ENCODE peak calls at places on chromosomes 16 and 17, in seven cellular contexts. One of them, this sample, is unnamed.

GRCh38 chr17:45315583-45316270 is 1.1 kb downstream of the MAP3K14 start:
- DNase-seq in WTC11: no peak
- DNase-seq in K562: no peak
- DNase-seq in SK-N-SH: no peak
- DNase-seq in A549: no peak
- DNase-seq in GM12878: no peak
- DNase-seq in HCT116: no peak
- DNase-seq in this sample: no peak

GRCh38 chr17:82356845-82357355 is 2.1 kb upstream of the TEX19 start:
- DNase-seq in WTC11: peak
- DNase-seq in K562: no peak
- DNase-seq in SK-N-SH: no peak
- DNase-seq in A549: no peak
- DNase-seq in GM12878: no peak
- DNase-seq in HCT116: no peak
- DNase-seq in this sample: no peak

GRCh38 chr16:23107878-23108277 is 41.4 kb downstream of the USP31 start:
- DNase-seq in WTC11: no peak
- DNase-seq in K562: no peak
- DNase-seq in SK-N-SH: no peak
- DNase-seq in A549: no peak
- DNase-seq in GM12878: no peak
- DNase-seq in HCT116: no peak
- DNase-seq in this sample: no peak

GRCh38 chr17:8997994-8998628 is 23.2 kb upstream of the NTN1 start:
- DNase-seq in WTC11: peak
- DNase-seq in K562: peak
- DNase-seq in SK-N-SH: peak
- DNase-seq in A549: peak
- DNase-seq in GM12878: peak
- DNase-seq in HCT116: peak
- DNase-seq in this sample: peak

GRCh38 chr17:18362509-18363020 is 785 bp downstream of the SHMT1 start:
- DNase-seq in WTC11: no peak
- DNase-seq in K562: peak
- DNase-seq in SK-N-SH: peak
- DNase-seq in A549: peak
- DNase-seq in GM12878: no peak
- DNase-seq in HCT116: no peak
- DNase-seq in this sample: peak

GRCh38 chr16:30186782-30187555 is 3.6 kb downstream of the CORO1A start:
- DNase-seq in WTC11: peak
- DNase-seq in K562: peak
- DNase-seq in SK-N-SH: peak
- DNase-seq in A549: peak
- DNase-seq in GM12878: peak
- DNase-seq in HCT116: no peak
- DNase-seq in this sample: peak

GRCh38 chr16:79372504-79373184 is 227.9 kb downstream of the MAF start:
- DNase-seq in WTC11: no peak
- DNase-seq in K562: no peak
- DNase-seq in SK-N-SH: no peak
- DNase-seq in A549: peak
- DNase-seq in GM12878: no peak
- DNase-seq in HCT116: no peak
- DNase-seq in this sample: peak

GRCh38 chr16:1063728-1064127 is 8.8 kb upstream of the SSTR5 start:
- DNase-seq in WTC11: no peak
- DNase-seq in K562: no peak
- DNase-seq in SK-N-SH: no peak
- DNase-seq in A549: no peak
- DNase-seq in GM12878: no peak
- DNase-seq in HCT116: no peak
- DNase-seq in this sample: no peak

GRCh38 chr16:2853531-2854073 is 4.4 kb downstream of the PRSS22 start:
- DNase-seq in WTC11: no peak
- DNase-seq in K562: no peak
- DNase-seq in SK-N-SH: peak
- DNase-seq in A549: no peak
- DNase-seq in GM12878: no peak
- DNase-seq in HCT116: no peak
- DNase-seq in this sample: no peak

DNA sequence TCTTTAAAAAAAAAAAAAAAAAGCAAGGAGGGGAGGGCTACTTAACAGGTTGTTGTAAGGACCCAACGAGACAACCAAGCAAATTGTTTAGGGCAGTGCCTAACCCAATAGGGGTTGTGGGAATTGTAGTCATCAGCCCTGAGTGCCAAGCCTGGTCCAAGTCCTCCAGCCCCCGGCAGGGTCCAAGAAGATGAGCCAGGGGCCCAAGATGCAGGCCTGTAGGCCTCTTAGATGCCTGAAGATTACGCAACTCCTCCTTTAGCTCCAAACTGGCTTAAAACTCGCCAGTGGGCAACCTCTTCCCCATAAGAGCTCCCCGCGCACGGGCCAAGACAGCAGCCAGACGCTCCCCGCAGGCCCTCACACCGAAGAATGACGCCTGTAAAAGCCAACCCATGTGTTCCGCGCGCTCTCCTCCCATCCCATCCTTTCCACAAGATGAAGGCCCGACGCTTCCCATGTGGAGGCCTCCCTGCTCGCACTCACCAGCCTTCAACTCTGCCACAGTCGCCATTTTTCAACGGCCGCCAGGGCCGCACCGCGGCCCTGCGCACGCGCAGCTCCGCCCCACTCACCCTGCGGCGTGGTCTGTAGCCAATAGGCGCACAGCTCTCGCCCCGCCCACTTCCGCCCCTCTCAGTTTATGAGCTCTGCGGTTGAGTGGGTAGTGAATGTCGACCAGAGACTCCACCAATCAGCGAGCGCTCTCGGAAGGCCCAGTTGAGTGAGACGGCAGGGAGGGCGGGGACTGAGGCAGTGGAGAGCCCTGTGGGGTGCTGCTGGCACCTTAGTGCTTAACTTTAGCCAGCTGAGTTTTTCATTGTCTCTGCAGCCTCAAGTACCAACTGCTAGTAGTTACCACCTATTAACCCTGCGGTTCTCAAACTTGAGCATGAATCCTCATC is at the start of gene CEP20:
- DNase-seq in WTC11: peak
- DNase-seq in K562: peak
- DNase-seq in SK-N-SH: peak
- DNase-seq in A549: peak
- DNase-seq in GM12878: peak
- DNase-seq in HCT116: peak
- DNase-seq in this sample: peak
- TF ChIP-seq CTCF in WTC11: no peak
- TF ChIP-seq CTCF in K562: no peak
- TF ChIP-seq CTCF in SK-N-SH: no peak
- TF ChIP-seq CTCF in A549: no peak
- TF ChIP-seq CTCF in GM12878: no peak
- TF ChIP-seq CTCF in HCT116: no peak
- TF ChIP-seq CTCF in this sample: no peak

GRCh38 chr17:72308744-72309395 is 188.1 kb downstream of the SOX9 start:
- DNase-seq in WTC11: no peak
- DNase-seq in K562: no peak
- DNase-seq in SK-N-SH: no peak
- DNase-seq in A549: no peak
- DNase-seq in GM12878: no peak
- DNase-seq in HCT116: no peak
- DNase-seq in this sample: no peak
- TF ChIP-seq MAX in WTC11: no peak
- TF ChIP-seq MAX in K562: no peak
- TF ChIP-seq MAX in SK-N-SH: no peak
- TF ChIP-seq MAX in A549: no peak
- TF ChIP-seq MAX in GM12878: no peak
- TF ChIP-seq MAX in HCT116: no peak
- TF ChIP-seq MAX in this sample: no peak

GRCh38 chr16:3880623-3881498 is at the start of gene CREBBP:
- DNase-seq in WTC11: peak
- DNase-seq in K562: peak
- DNase-seq in SK-N-SH: peak
- DNase-seq in A549: peak
- DNase-seq in GM12878: no peak
- DNase-seq in HCT116: peak
- DNase-seq in this sample: peak

GRCh38 chr16:3878610-3879009 is 1.9 kb downstream of the CREBBP start:
- DNase-seq in WTC11: no peak
- DNase-seq in K562: no peak
- DNase-seq in SK-N-SH: no peak
- DNase-seq in A549: no peak
- DNase-seq in GM12878: no peak
- DNase-seq in HCT116: no peak
- DNase-seq in this sample: peak

GRCh38 chr16:3879258-3879886 is 1.1 kb downstream of the CREBBP start:
- DNase-seq in WTC11: no peak
- DNase-seq in K562: no peak
- DNase-seq in SK-N-SH: peak
- DNase-seq in A549: no peak
- DNase-seq in GM12878: no peak
- DNase-seq in HCT116: no peak
- DNase-seq in this sample: peak

GRCh38 chr16:3881499-3881995 is 1.0 kb upstream of the CREBBP start:
- DNase-seq in WTC11: peak
- DNase-seq in K562: peak
- DNase-seq in SK-N-SH: no peak
- DNase-seq in A549: no peak
- DNase-seq in GM12878: no peak
- DNase-seq in HCT116: no peak
- DNase-seq in this sample: no peak

GRCh38 chr16:3879887-3880564 is 487 bp downstream of the CREBBP start:
- DNase-seq in WTC11: peak
- DNase-seq in K562: peak
- DNase-seq in SK-N-SH: peak
- DNase-seq in A549: peak
- DNase-seq in GM12878: no peak
- DNase-seq in HCT116: no peak
- DNase-seq in this sample: peak
- TF ChIP-seq CTCF in WTC11: no peak
- TF ChIP-seq CTCF in K562: peak
- TF ChIP-seq CTCF in SK-N-SH: no peak
- TF ChIP-seq CTCF in A549: peak
- TF ChIP-seq CTCF in GM12878: no peak
- TF ChIP-seq CTCF in HCT116: no peak
- TF ChIP-seq CTCF in this sample: no peak

GRCh38 chr17:1029196-1029911 is 32.4 kb downstream of the TIMM22 start:
- DNase-seq in WTC11: no peak
- DNase-seq in K562: no peak
- DNase-seq in SK-N-SH: no peak
- DNase-seq in A549: no peak
- DNase-seq in GM12878: no peak
- DNase-seq in HCT116: no peak
- DNase-seq in this sample: no peak

GRCh38 chr17:1031711-1032110 is 34.8 kb downstream of the TIMM22 start:
- DNase-seq in WTC11: peak
- DNase-seq in K562: no peak
- DNase-seq in SK-N-SH: peak
- DNase-seq in A549: no peak
- DNase-seq in GM12878: no peak
- DNase-seq in HCT116: no peak
- DNase-seq in this sample: no peak

GRCh38 chr17:1029912-1030656 is 33.2 kb downstream of the TIMM22 start:
- DNase-seq in WTC11: no peak
- DNase-seq in K562: no peak
- DNase-seq in SK-N-SH: peak
- DNase-seq in A549: no peak
- DNase-seq in GM12878: no peak
- DNase-seq in HCT116: no peak
- DNase-seq in this sample: no peak

GRCh38 chr17:1032391-1032790 is 35.5 kb downstream of the TIMM22 start:
- DNase-seq in WTC11: no peak
- DNase-seq in K562: no peak
- DNase-seq in SK-N-SH: no peak
- DNase-seq in A549: no peak
- DNase-seq in GM12878: no peak
- DNase-seq in HCT116: no peak
- DNase-seq in this sample: no peak

DNA sequence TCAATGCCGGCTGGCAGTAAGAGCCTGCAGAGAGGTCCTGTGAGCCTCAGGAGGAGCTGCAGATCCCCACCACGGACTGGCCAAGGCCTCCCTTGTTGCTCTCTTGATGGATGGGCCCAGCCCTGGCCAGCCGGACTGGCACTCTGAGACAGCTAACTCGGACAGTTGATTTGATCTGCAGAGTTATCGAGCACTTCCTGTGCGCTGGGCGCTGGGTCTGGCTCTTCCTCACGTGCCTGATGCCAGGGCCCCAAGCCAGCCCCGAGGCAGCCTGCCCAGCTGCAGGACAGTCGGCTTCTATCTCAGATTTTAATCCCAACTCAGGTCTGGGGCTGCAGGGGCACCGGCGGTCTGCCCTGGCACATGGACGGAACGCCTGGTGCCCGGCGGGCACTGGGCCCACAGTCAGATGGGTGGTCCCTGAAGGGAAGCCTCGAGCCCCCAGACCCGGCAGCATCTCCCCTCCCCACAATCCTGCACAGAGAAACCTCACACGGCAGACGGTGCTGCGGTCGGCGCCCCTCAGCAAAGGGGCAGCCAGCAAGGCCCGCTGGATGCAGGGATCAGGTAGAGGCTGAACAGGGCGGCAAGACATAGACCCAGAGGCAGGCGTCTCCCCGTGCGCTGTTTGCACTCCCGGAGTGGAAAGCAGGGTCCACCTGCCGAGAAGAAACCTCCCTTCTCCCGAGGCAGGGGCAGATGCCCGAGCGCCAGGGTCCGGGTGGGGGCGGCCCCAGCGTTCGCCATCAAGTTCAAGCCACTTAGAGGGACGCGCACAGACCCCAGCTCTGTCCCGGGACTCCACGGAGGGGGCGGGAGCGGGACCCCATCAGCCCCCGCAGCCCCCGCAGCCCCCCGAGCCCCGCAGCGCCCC is 34.0 kb downstream of the TIMM22 start:
- DNase-seq in WTC11: peak
- DNase-seq in K562: no peak
- DNase-seq in SK-N-SH: peak
- DNase-seq in A549: no peak
- DNase-seq in GM12878: no peak
- DNase-seq in HCT116: no peak
- DNase-seq in this sample: no peak
- TF ChIP-seq MAX in WTC11: no peak
- TF ChIP-seq MAX in K562: no peak
- TF ChIP-seq MAX in SK-N-SH: no peak
- TF ChIP-seq MAX in A549: no peak
- TF ChIP-seq MAX in GM12878: no peak
- TF ChIP-seq MAX in HCT116: no peak
- TF ChIP-seq MAX in this sample: no peak

GRCh38 chr16:62213763-62214162 is 177.5 kb upstream of the CDH8 start:
- DNase-seq in WTC11: peak
- DNase-seq in K562: no peak
- DNase-seq in SK-N-SH: no peak
- DNase-seq in A549: peak
- DNase-seq in GM12878: no peak
- DNase-seq in HCT116: no peak
- DNase-seq in this sample: peak
- TF ChIP-seq CTCF in WTC11: peak
- TF ChIP-seq CTCF in K562: peak
- TF ChIP-seq CTCF in SK-N-SH: peak
- TF ChIP-seq CTCF in A549: no peak
- TF ChIP-seq CTCF in GM12878: peak
- TF ChIP-seq CTCF in HCT116: no peak
- TF ChIP-seq CTCF in this sample: peak

GRCh38 chr17:59381716-59382570 is 50.5 kb downstream of the YPEL2 start:
- DNase-seq in WTC11: no peak
- DNase-seq in K562: no peak
- DNase-seq in SK-N-SH: no peak
- DNase-seq in A549: no peak
- DNase-seq in GM12878: no peak
- DNase-seq in HCT116: no peak
- DNase-seq in this sample: no peak
- TF ChIP-seq MAX in WTC11: no peak
- TF ChIP-seq MAX in K562: no peak
- TF ChIP-seq MAX in SK-N-SH: no peak
- TF ChIP-seq MAX in A549: no peak
- TF ChIP-seq MAX in GM12878: no peak
- TF ChIP-seq MAX in HCT116: no peak
- TF ChIP-seq MAX in this sample: no peak

This sample was measured in NB4.